ENCODE peak calls at places on chromosomes 2 and 18, in six cellular contexts. P, W, X, Z, N and E are unnamed samples.

GRCh38 chr2:239791727-239792648 is 233.2 kb downstream of the NDUFA10 start:
- DNase-seq in P (no peak), W (no peak), X (no peak), Z (no peak), N (no peak), E (no peak)

GRCh38 chr2:200301953-200302628 is 4.4 kb upstream of the SPATS2L start:
- DNase-seq in P (no peak), W (no peak), X (no peak), Z (no peak), N (no peak), E (no peak)

GRCh38 chr18:48419268-48420022 is 10.3 kb upstream of the ZBTB7C start:
- DNase-seq in P (no peak), W (peak; percentile 73), X (no peak), Z (no peak), N (no peak), E (no peak)

GRCh38 chr2:233832414-233832813 is 21.9 kb downstream of the HJURP start:
- DNase-seq in P (no peak), W (no peak), X (no peak), Z (no peak), N (peak; percentile 17), E (no peak)

GRCh38 chr18:5918196-5918595 is 22.9 kb upstream of the TMEM200C start:
- DNase-seq in P (no peak), W (no peak), X (no peak), Z (no peak), N (no peak), E (no peak)

GRCh38 chr2:32562906-32563305 is 64.9 kb upstream of the TTC27 start:
- DNase-seq in P (no peak), W (no peak), X (no peak), Z (no peak), N (no peak), E (no peak)

GRCh38 chr2:63023444-63023843 is 27.2 kb upstream of the OTX1 start:
- DNase-seq in P (no peak), W (peak; percentile 60), X (no peak), Z (no peak), N (no peak), E (no peak)

GRCh38 chr18:66136039-66136438 is 385.2 kb downstream of the CDH7 start:
- DNase-seq in P (no peak), W (peak; percentile 91), X (peak; percentile 27), Z (no peak), N (no peak), E (no peak)

GRCh38 chr2:27137322-27137935 is 1.8 kb downstream of the PRR30 start:
- DNase-seq in P (no peak), W (no peak), X (no peak), Z (no peak), N (no peak), E (no peak)

GRCh38 chr2:170077830-170078569 is 99.9 kb upstream of the MYO3B start:
- DNase-seq in P (no peak), W (no peak), X (peak; percentile 39), Z (no peak), N (no peak), E (no peak)

GRCh38 chr2:120287183-120288015 is 34.7 kb downstream of the RALB start:
- DNase-seq in P (no peak), W (no peak), X (no peak), Z (peak; percentile 56), N (peak; percentile 78), E (no peak)

GRCh38 chr2:198127627-198128026 is 323.2 kb downstream of the PLCL1 start:
- DNase-seq in P (no peak), W (peak; percentile 82), X (peak; percentile 63), Z (no peak), N (peak; percentile 53), E (peak; percentile 6)

GRCh38 chr18:22368066-22368465 is 49.6 kb downstream of the CTAGE1 start:
- DNase-seq in P (no peak), W (no peak), X (no peak), Z (no peak), N (no peak), E (no peak)

GRCh38 chr18:28802546-28802945 is 625.6 kb upstream of the CDH2 start:
- DNase-seq in P (no peak), W (no peak), X (no peak), Z (no peak), N (no peak), E (no peak)

GRCh38 chr2:105760191-105760590 is 15.5 kb downstream of the NCK2 start:
- DNase-seq in P (no peak), W (no peak), X (no peak), Z (no peak), N (no peak), E (no peak)

GRCh38 chr2:101900375-101900774 is 91.4 kb upstream of the IL1R2 start:
- DNase-seq in P (no peak), W (no peak), X (no peak), Z (no peak), N (no peak), E (no peak)

GRCh38 chr2:215401896-215402379 is 33.9 kb downstream of the FN1 start:
- DNase-seq in P (no peak), W (no peak), X (no peak), Z (no peak), N (peak; percentile 86), E (no peak)

GRCh38 chr2:20590704-20591515 is 60.0 kb downstream of the HS1BP3 start:
- DNase-seq in P (no peak), W (no peak), X (no peak), Z (no peak), N (no peak), E (no peak)

GRCh38 chr2:167275066-167275465 is 386.8 kb downstream of the XIRP2 start:
- DNase-seq in P (no peak), W (no peak), X (peak; percentile 23), Z (no peak), N (no peak), E (no peak)

GRCh38 chr2:36441816-36442215 is 86.2 kb downstream of the CRIM1 start:
- DNase-seq in P (no peak), W (no peak), X (no peak), Z (no peak), N (no peak), E (no peak)

GRCh38 chr2:37361416-37361815 is 17.0 kb downstream of the QPCT start:
- DNase-seq in P (no peak), W (no peak), X (no peak), Z (no peak), N (no peak), E (no peak)

GRCh38 chr2:157182204-157182709 is 75.2 kb upstream of the GALNT5 start:
- DNase-seq in P (no peak), W (peak; percentile 4), X (no peak), Z (no peak), N (no peak), E (no peak)

GRCh38 chr2:69353360-69353759 is 33.7 kb downstream of the GFPT1 start:
- DNase-seq in P (no peak), W (no peak), X (no peak), Z (no peak), N (no peak), E (no peak)

GRCh38 chr2:217795706-217796465 is 206.9 kb downstream of the TNS1 start:
- DNase-seq in P (no peak), W (no peak), X (no peak), Z (no peak), N (no peak), E (no peak)

GRCh38 chr2:186493564-186494085 is 7.6 kb downstream of the ZC3H15 start:
- DNase-seq in P (no peak), W (no peak), X (no peak), Z (no peak), N (no peak), E (no peak)

GRCh38 chr2:70471129-70471528 is 82.5 kb downstream of the TGFA start:
- DNase-seq in P (no peak), W (no peak), X (no peak), Z (no peak), N (no peak), E (no peak)

GRCh38 chr2:84888401-84889276 is 7.8 kb upstream of the TRABD2A start:
- DNase-seq in P (no peak), W (no peak), X (no peak), Z (peak; percentile 62), N (no peak), E (no peak)

GRCh38 chr2:10057231-10058107 is 14.1 kb downstream of the KLF11 start:
- DNase-seq in P (no peak), W (peak; percentile 87), X (peak; percentile 74), Z (peak; percentile 38), N (peak; percentile 24), E (no peak)

GRCh38 chr2:109125595-109126500 is 3.2 kb upstream of the SH3RF3 start:
- DNase-seq in P (no peak), W (no peak), X (no peak), Z (no peak), N (peak; percentile 95), E (no peak)

GRCh38 chr18:63141777-63142176 is 177.8 kb downstream of the BCL2 start:
- DNase-seq in P (no peak), W (no peak), X (no peak), Z (peak; percentile 50), N (no peak), E (no peak)

GRCh38 chr2:61470122-61470951 is 550 bp downstream of the USP34 start:
- DNase-seq in P (peak; percentile 14), W (peak; percentile 91), X (no peak), Z (peak; percentile 54), N (no peak), E (no peak)

GRCh38 chr2:191166111-191166755 is 15.4 kb upstream of the STAT4 start:
- DNase-seq in P (no peak), W (no peak), X (no peak), Z (no peak), N (no peak), E (no peak)

GRCh38 chr2:2291500-2292260 is 39.4 kb downstream of the MYT1L start:
- DNase-seq in P (no peak), W (peak; percentile 82), X (peak; percentile 33), Z (no peak), N (no peak), E (no peak)